ENCODE peak calls at places on chromosomes 5 and 9, in five cellular contexts. N is CD8-positive, alpha-beta T cell; R is IMR-90; E is psoas muscle; Q is heart left ventricle. G is an unnamed sample.
A peak's percentile ranks its signal among the peaks of the same experiment; 100 is the strongest.

GRCh38 chr5:127925916-127926315 is 157.7 kb upstream of the SLC12A2 start:
- DNase-seq in N (no peak), R (no peak), E (no peak), Q (no peak), G (no peak)

GRCh38 chr5:35668320-35668719 is 50.7 kb downstream of the SPEF2 start:
- DNase-seq in N (no peak), R (no peak), E (no peak), Q (no peak), G (no peak)

GRCh38 chr5:157607371-157608161 is 32.0 kb upstream of the ADAM19 start:
- DNase-seq in N (peak; percentile 32), R (peak; percentile 85), E (no peak), Q (no peak), G (no peak)

GRCh38 chr9:120934271-120934670 is 7.7 kb upstream of the TRAF1 start:
- DNase-seq in N (no peak), R (no peak), E (no peak), Q (no peak), G (no peak)

GRCh38 chr5:175868348-175868723 is 3.0 kb upstream of the CPLX2 start:
- DNase-seq in N (no peak), R (no peak), E (no peak), Q (no peak), G (no peak)

GRCh38 chr9:19720374-19720773 is 68.5 kb downstream of the SLC24A2 start:
- DNase-seq in N (no peak), R (peak; percentile 39), E (no peak), Q (no peak), G (no peak)

GRCh38 chr9:68975644-68976043 is 38.3 kb downstream of the PRKACG start:
- DNase-seq in N (no peak), R (no peak), E (no peak), Q (no peak), G (no peak)

GRCh38 chr5:6788956-6789649 is 75.9 kb downstream of the TENT4A start:
- DNase-seq in N (no peak), R (no peak), E (no peak), Q (no peak), G (no peak)

GRCh38 chr5:45507174-45507573 is 189.0 kb downstream of the HCN1 start:
- DNase-seq in N (no peak), R (no peak), E (no peak), Q (peak; percentile 49), G (no peak)

GRCh38 chr5:2767089-2767488 is 15.6 kb upstream of the IRX2 start:
- DNase-seq in N (no peak), R (no peak), E (no peak), Q (no peak), G (no peak)

GRCh38 chr9:32413424-32413823 is 29.0 kb downstream of the ACO1 start:
- DNase-seq in N (no peak), R (no peak), E (no peak), Q (no peak), G (no peak)

GRCh38 chr9:38311382-38312270 is 80.9 kb upstream of the ALDH1B1 start:
- DNase-seq in N (no peak), R (no peak), E (no peak), Q (no peak), G (peak; percentile 21)

GRCh38 chr5:4563400-4563799 is 576.7 kb upstream of the ADAMTS16 start:
- DNase-seq in N (no peak), R (no peak), E (no peak), Q (no peak), G (no peak)

GRCh38 chr9:83537331-83538171 is 650 bp downstream of the FRMD3 start:
- DNase-seq in N (no peak), R (no peak), E (no peak), Q (no peak), G (no peak)

GRCh38 chr5:74626386-74627222 is 13.9 kb downstream of the ENC1 start:
- DNase-seq in N (no peak), R (no peak), E (no peak), Q (no peak), G (no peak)

GRCh38 chr9:124512806-124513204 is 5.6 kb upstream of the NR5A1 start:
- DNase-seq in N (no peak), R (no peak), E (no peak), Q (no peak), G (no peak)

GRCh38 chr5:65925094-65925600 is 1.2 kb upstream of the ERBIN start:
- DNase-seq in N (peak; percentile 67), R (peak; percentile 82), E (peak; percentile 62), Q (peak; percentile 84), G (peak; percentile 28)

GRCh38 chr9:3419892-3420291 is 105.9 kb downstream of the RFX3 start:
- DNase-seq in N (no peak), R (no peak), E (no peak), Q (no peak), G (no peak)

GRCh38 chr9:112127281-112127680 is 47.8 kb downstream of the SUSD1 start:
- DNase-seq in N (no peak), R (no peak), E (no peak), Q (no peak), G (no peak)

GRCh38 chr9:101311759-101312420 is 72.9 kb downstream of the BAAT start:
- DNase-seq in N (no peak), R (peak; percentile 84), E (no peak), Q (no peak), G (no peak)

GRCh38 chr9:135887585-135888050 is 19.7 kb downstream of the CAMSAP1 start:
- DNase-seq in N (peak; percentile 41), R (no peak), E (no peak), Q (peak; percentile 40), G (no peak)

GRCh38 chr5:78829811-78830499 is 155.2 kb downstream of the ARSB start:
- DNase-seq in N (no peak), R (peak; percentile 25), E (peak; percentile 63), Q (peak; percentile 75), G (peak; percentile 50)

GRCh38 chr5:172887735-172888134 is 53.7 kb downstream of the ERGIC1 start:
- DNase-seq in N (no peak), R (peak; percentile 95), E (no peak), Q (peak; percentile 70), G (no peak)

GRCh38 chr5:28328691-28329090 is 1290.3 kb upstream of the CDH9 start:
- DNase-seq in N (no peak), R (no peak), E (no peak), Q (no peak), G (no peak)

GRCh38 chr9:114813717-114814418 is 8.0 kb upstream of the TNFSF15 start:
- DNase-seq in N (no peak), R (no peak), E (no peak), Q (no peak), G (no peak)

GRCh38 chr9:80937646-80938045 is 751.7 kb downstream of the TLE1 start:
- DNase-seq in N (no peak), R (no peak), E (no peak), Q (no peak), G (no peak)

GRCh38 chr5:52856564-52856963 is 68.8 kb downstream of the ITGA1 start:
- DNase-seq in N (no peak), R (peak; percentile 72), E (no peak), Q (no peak), G (no peak)

GRCh38 chr5:88675758-88676636 is 207.0 kb downstream of the MEF2C start:
- DNase-seq in N (no peak), R (peak; percentile 58), E (no peak), Q (no peak), G (no peak)

GRCh38 chr9:107276966-107277710 is 5.9 kb upstream of the RAD23B start:
- DNase-seq in N (no peak), R (peak; percentile 66), E (no peak), Q (no peak), G (no peak)

GRCh38 chr9:7103382-7104170 is 345.8 kb downstream of the KDM4C start:
- DNase-seq in N (no peak), R (peak; percentile 8), E (peak; percentile 21), Q (no peak), G (no peak)

GRCh38 chr5:23012842-23013241 is 159.7 kb upstream of the CDH12 start:
- DNase-seq in N (no peak), R (no peak), E (no peak), Q (no peak), G (no peak)
- H3K4me3 ChIP-seq in N (peak overlapping the region; percentile 40), R (no peak overlapping the region), E (peak overlapping the region; percentile 33), Q (peak overlapping the region; percentile 47), G (peak overlapping the region; percentile 7)

GRCh38 chr9:37182718-37183117 is 62.3 kb downstream of the ZCCHC7 start:
- DNase-seq in N (no peak), R (no peak), E (no peak), Q (no peak), G (no peak)
- H3K4me1 ChIP-seq in N (peaks cover 7% of the 10 kb centered on the region), R (peaks cover 3% of the 10 kb centered on the region), E (no peaks in the 10 kb centered on the region), Q (no peaks in the 10 kb centered on the region), G (no peaks in the 10 kb centered on the region)

DNA sequence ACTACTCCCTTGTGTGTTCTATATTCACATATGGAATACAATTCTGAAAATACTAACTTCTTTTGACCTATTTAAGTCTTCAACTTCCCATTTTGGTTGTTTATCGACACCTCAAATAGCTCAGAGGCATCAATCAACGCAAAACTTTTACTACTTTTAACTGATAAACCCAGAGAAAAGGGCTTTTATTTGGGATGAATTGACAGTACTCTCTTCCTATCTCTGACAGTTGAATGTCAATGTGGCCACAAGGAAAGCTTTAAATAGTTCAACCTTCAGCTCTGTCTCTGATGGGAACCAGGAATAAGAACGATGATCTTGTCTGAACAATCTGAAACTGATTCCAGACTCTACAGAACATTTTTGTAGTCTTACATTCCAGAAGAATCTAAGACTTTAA is 53.9 kb upstream of the MAP3K1 start:
- DNase-seq in N (no peak), R (no peak), E (no peak), Q (no peak), G (no peak)
- H3K4me3 ChIP-seq in N (no peak overlapping the region), R (no peak overlapping the region), E (no peak overlapping the region), Q (no peak overlapping the region), G (no peak overlapping the region)

DNA sequence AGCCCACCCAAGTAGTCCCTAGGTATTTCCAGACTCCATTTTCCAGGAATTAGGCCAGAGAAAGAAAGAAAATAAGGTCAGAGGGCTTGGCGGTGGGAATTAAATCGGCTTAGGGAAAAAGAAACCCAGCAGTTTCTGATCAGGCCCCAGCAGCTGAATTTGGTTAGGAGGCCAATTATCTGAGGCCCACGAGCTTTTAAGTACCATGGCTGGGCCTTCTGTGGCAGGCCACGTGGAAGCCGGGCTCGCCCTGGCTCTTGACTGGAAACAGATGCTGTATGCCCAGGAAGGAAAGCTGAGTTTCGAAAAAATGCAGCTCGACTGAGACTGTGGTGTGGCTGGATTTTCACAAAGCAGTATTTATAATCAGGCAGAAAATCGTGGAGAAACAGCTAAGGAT is 75.1 kb upstream of the PANK3 start:
- DNase-seq in N (no peak), R (peak; percentile 7), E (peak; percentile 29), Q (no peak), G (no peak)
- H3K4me1 ChIP-seq in N (no peaks in the 10 kb centered on the region), R (no peaks in the 10 kb centered on the region), E (no peaks in the 10 kb centered on the region), Q (peaks cover 6% of the 10 kb centered on the region), G (peaks cover 5% of the 10 kb centered on the region)

G was measured in thoracic aorta.